ENCODE peak calls at places on chromosomes 5 and 9, in four cellular contexts. H is hepatocyte, Z is lung, R is sigmoid colon. P is an unnamed sample.

GRCh38 chr9:124724415-124725067 is 46.6 kb downstream of the NR6A1 start:
- DNase-seq in H (no peak), Z (no peak), R (no peak), P (no peak)

GRCh38 chr9:19184144-19184917 is 46.2 kb upstream of the DENND4C start:
- DNase-seq in H (peak; percentile 83), Z (peak; percentile 76), R (peak; percentile 95), P (peak; percentile 78)

GRCh38 chr5:75685141-75685540 is 32.1 kb downstream of the POC5 start:
- DNase-seq in H (no peak), Z (no peak), R (no peak), P (no peak)

GRCh38 chr5:107248065-107248695 is 422.6 kb downstream of the EFNA5 start:
- DNase-seq in H (peak; percentile 59), Z (peak; percentile 70), R (no peak), P (peak; percentile 14)

GRCh38 chr5:119269061-119269579 is 86.7 kb upstream of the TNFAIP8 start:
- DNase-seq in H (peak; percentile 45), Z (peak; percentile 31), R (peak; percentile 66), P (no peak)

GRCh38 chr5:160635046-160635445 is 213.4 kb downstream of the PTTG1 start:
- DNase-seq in H (peak; percentile 30), Z (no peak), R (no peak), P (no peak)

GRCh38 chr5:36462295-36463021 is 143.9 kb upstream of the SLC1A3 start:
- DNase-seq in H (no peak), Z (no peak), R (no peak), P (no peak)

GRCh38 chr5:178545941-178546674 is 44.1 kb downstream of the COL23A1 start:
- DNase-seq in H (no peak), Z (no peak), R (peak; percentile 56), P (no peak)

GRCh38 chr5:32090755-32091128 is 83.4 kb downstream of the GOLPH3 start:
- DNase-seq in H (no peak), Z (no peak), R (no peak), P (no peak)

GRCh38 chr5:177382423-177383029 is 1.7 kb upstream of the SLC34A1 start:
- DNase-seq in H (peak; percentile 40), Z (no peak), R (no peak), P (no peak)

GRCh38 chr5:41747291-41747690 is 122.9 kb downstream of the OXCT1 start:
- DNase-seq in H (peak; percentile 50), Z (no peak), R (no peak), P (no peak)

GRCh38 chr5:178257650-178258049 is 25.0 kb upstream of the PHYKPL start:
- DNase-seq in H (no peak), Z (no peak), R (no peak), P (no peak)

GRCh38 chr9:93623736-93624135 is 47.4 kb downstream of the PHF2 start:
- DNase-seq in H (no peak), Z (no peak), R (no peak), P (no peak)
- H3K4me3 ChIP-seq in H (no peak overlapping the region), Z (no peak overlapping the region), R (no peak overlapping the region), P (no peak overlapping the region)

DNA sequence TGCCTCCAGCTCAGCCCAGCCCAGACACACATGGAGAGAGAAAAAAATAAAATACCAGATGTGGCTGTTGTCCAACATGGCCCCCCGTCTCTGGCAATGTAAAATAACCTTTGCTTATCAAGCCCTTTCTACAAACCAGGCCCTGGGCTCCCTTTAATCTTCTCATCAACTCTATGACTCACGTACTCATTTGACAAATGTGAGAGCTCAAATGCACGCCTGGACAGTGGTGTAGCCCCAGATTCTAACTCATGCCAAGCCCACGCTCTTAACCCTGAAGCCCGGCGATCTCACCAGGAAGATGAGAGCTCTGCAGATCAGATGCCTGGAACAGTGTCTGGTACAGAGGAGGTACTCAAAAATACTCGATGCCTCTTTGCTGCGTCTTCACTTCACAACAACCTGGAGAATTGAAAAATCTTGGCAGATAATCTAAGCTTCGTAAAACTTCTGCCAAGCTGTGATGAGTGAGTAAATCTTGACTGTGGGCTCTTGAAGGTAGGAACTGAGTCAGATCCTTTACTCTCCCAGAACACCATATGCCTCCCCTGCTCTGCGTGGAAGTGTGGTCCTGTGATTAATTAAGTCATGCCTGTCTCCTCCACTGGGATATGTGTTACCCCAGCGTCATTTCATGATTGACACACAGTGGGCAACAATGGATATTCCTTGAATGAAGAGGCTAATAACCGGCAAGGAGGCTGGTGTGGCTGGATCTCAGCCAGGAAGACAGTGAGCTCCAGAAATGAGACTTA is 102.0 kb upstream of the FSTL4 start:
- DNase-seq in H (peak; percentile 16), Z (no peak), R (no peak), P (no peak)
- H3K4me3 ChIP-seq in H (no peak overlapping the region), Z (no peak overlapping the region), R (no peak overlapping the region), P (no peak overlapping the region)

GRCh38 chr5:90561766-90562165 is 3.2 kb downstream of the ADGRV1 start:
- DNase-seq in H (no peak), Z (no peak), R (no peak), P (no peak)
- H3K4me3 ChIP-seq in H (no peak overlapping the region), Z (no peak overlapping the region), R (no peak overlapping the region), P (no peak overlapping the region)

DNA sequence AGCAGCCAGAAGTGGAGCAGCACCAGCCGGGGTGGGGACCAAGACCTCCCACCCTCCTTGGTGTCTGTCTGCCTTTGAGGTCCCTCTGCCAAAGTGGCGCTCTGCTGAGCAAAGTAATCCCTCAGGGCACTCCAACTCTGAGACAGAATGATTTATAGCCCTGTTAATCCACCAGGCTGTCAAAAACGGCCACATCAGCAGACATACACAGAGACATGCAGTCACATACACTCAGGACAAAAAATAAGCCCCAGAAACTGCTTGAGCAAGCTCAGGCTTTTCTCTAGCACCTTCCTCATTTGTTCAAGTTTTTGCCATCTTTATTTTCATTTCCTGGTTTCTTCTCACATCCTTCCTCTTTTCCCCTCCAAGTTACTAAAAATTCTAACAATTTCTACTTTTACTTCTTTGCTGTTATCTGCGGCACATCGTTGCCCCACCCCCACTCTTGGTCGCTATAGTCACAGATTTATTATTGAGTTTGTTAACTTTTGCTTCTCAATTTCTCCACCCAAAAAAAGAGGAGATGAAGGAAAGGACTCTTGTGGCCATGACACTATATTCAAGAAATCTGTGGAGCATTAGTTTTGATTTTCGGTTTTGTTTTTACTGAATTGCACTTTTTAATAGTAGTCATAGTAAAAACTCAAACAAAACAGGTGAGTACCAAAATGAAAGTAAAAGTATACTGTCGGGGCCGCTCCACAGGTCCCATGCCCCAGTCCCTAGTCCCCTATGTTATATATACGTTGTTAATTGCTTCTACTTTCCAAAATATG is 17.4 kb upstream of the ADRB2 start:
- DNase-seq in H (peak; percentile 28), Z (no peak), R (no peak), P (no peak)
- H3K4me3 ChIP-seq in H (no peak overlapping the region), Z (no peak overlapping the region), R (no peak overlapping the region), P (no peak overlapping the region)

GRCh38 chr9:34458967-34459355 is 356 bp downstream of the DNAI1 start:
- DNase-seq in H (no peak), Z (no peak), R (peak; percentile 67), P (no peak)

GRCh38 chr9:34457266-34458012 is 931 bp downstream of the FAM219A start:
- DNase-seq in H (peak; percentile 84), Z (peak; percentile 48), R (peak; percentile 90), P (no peak)

GRCh38 chr9:34459941-34460340 is 1.3 kb downstream of the DNAI1 start:
- DNase-seq in H (no peak), Z (no peak), R (no peak), P (no peak)

GRCh38 chr9:34458013-34458966 is at the start of the genes DNAI1 and FAM219A:
- DNase-seq in H (peak; percentile 100), Z (peak; percentile 98), R (peak; percentile 99), P (peak; percentile 86)

DNA sequence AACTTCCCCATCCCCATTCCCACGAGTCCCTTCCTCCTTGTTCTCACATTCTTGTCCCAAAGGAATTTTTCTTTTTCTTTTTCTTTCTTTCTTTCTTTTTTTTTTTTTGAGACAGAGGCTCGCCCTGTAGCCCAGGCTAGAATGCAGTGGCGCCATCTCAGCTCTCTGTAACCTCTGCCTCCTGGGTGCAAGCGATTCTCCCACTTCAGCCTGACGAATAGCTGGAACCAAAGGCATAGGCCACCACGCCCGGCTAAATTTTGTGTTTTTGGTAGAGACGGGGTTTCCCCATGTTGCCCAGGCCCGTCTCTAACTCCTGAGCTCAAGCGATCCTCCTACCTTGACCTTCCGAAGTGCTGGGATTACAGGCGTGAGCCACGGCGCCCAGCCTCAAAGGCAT is 751 bp downstream of the DNAI1 start:
- DNase-seq in H (no peak), Z (no peak), R (no peak), P (no peak)
- H3K4me3 ChIP-seq in H (no peak overlapping the region), Z (no peak overlapping the region), R (no peak overlapping the region), P (no peak overlapping the region)

GRCh38 chr9:4686112-4686511 is 6.7 kb downstream of the CDC37L1 start:
- DNase-seq in H (no peak), Z (no peak), R (no peak), P (no peak)
- H3K4me3 ChIP-seq in H (no peak overlapping the region), Z (no peak overlapping the region), R (no peak overlapping the region), P (no peak overlapping the region)

GRCh38 chr5:95733100-95733499 is 2.0 kb downstream of the RHOBTB3 start:
- DNase-seq in H (no peak), Z (no peak), R (no peak), P (no peak)
- H3K4me3 ChIP-seq in H (peak overlapping the region; percentile 78), Z (no peak overlapping the region), R (peak overlapping the region; percentile 7), P (peak overlapping the region; percentile 98)

DNA sequence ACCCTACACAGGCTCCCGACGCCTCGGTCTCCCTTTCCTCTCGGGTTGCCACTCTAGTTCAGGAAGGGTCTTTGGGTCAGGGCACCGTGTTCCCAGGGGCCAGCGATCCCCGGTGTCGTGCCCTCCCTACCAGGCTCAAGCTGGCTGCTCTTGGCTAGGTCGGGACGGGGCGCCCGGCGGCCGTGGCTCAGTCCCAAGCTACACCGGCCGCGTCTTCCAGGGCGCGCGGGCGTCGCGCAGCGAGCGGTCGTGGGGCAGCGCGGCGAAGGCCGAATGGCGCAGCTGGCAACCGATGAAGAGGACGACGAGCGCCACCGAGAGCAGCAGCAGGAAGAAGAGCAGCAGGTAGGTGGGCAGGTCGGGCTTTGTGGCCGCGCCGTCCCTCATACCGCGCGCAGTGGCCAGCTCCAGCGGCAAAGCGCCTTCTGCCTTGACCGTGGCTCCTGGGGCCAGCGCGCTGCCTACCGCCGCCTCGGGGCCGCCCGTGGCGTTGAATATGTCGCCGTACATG is 892 bp downstream of the SMIM32 start:
- DNase-seq in H (peak; percentile 40), Z (no peak), R (peak; percentile 64), P (no peak)
- H3K4me3 ChIP-seq in H (peak overlapping the region; percentile 42), Z (no peak overlapping the region), R (peak overlapping the region; percentile 19), P (no peak overlapping the region)

GRCh38 chr9:5452286-5452609 is 1.9 kb downstream of the CD274 start:
- DNase-seq in H (no peak), Z (no peak), R (no peak), P (no peak)
- H3K4me3 ChIP-seq in H (no peak overlapping the region), Z (no peak overlapping the region), R (no peak overlapping the region), P (no peak overlapping the region)

P was measured in HFF-Myc.